ENCODE peak calls at places on chromosome 9, in eight cellular contexts. H is GM04503; W is fibroblast of the aortic adventitia; R is HuH-7; G is AG08395; I is HEK293T; K is stimulated activated CD8-positive, alpha-beta memory T cell treated with anti-CD3 and anti-CD28 coated beads, Interleukin-4, amount 100 ng/mL, for 24 hours; Z is GM03348. S is an unnamed sample.

GRCh38 chr9:114072181-114073140 is 5.6 kb downstream of the AMBP start:
- DNase-seq in H (peak), W (peak), R (no peak), G (no peak), I (no peak), K (no peak), Z (peak), S (no peak)

GRCh38 chr9:92535940-92536850 is at the start of gene ECM2:
- DNase-seq in H (peak), W (peak), R (no peak), G (peak), I (no peak), K (no peak), Z (peak), S (no peak)

GRCh38 chr9:15147471-15147870 is 159.5 kb downstream of the TTC39B start:
- DNase-seq in H (no peak), W (peak), R (no peak), G (no peak), I (no peak), K (no peak), Z (no peak), S (no peak)

GRCh38 chr9:87970602-87971001 is 3.7 kb downstream of the CDK20 start:
- DNase-seq in H (no peak), W (no peak), R (no peak), G (no peak), I (no peak), K (no peak), Z (no peak), S (no peak)

GRCh38 chr9:72537671-72538070 is 16.3 kb downstream of the TMC1 start:
- DNase-seq in H (no peak), W (no peak), R (no peak), G (no peak), I (no peak), K (no peak), Z (no peak), S (no peak)

GRCh38 chr9:127904518-127904887 is 5.1 kb upstream of the ST6GALNAC6 start:
- DNase-seq in H (no peak), W (no peak), R (no peak), G (no peak), I (no peak), K (no peak), Z (no peak), S (no peak)

GRCh38 chr9:86818636-86819035 is 128.7 kb downstream of the GAS1 start:
- DNase-seq in H (no peak), W (no peak), R (no peak), G (no peak), I (no peak), K (no peak), Z (no peak), S (no peak)

GRCh38 chr9:126375386-126375785 is 48.8 kb downstream of the MVB12B start:
- DNase-seq in H (no peak), W (no peak), R (no peak), G (no peak), I (no peak), K (no peak), Z (peak), S (no peak)

GRCh38 chr9:79184821-79185220 is 386.9 kb upstream of the TLE4 start:
- DNase-seq in H (no peak), W (peak), R (no peak), G (peak), I (no peak), K (no peak), Z (no peak), S (no peak)

GRCh38 chr9:137669261-137669672 is 50.5 kb downstream of the EHMT1 start:
- DNase-seq in H (no peak), W (no peak), R (no peak), G (no peak), I (no peak), K (no peak), Z (no peak), S (no peak)

GRCh38 chr9:33719581-33720374 is 75.6 kb upstream of the PRSS3 start:
- DNase-seq in H (no peak), W (no peak), R (peak), G (no peak), I (peak), K (peak), Z (peak), S (no peak)

GRCh38 chr9:129283705-129284606 is 105.9 kb upstream of the IER5L start:
- DNase-seq in H (no peak), W (no peak), R (peak), G (no peak), I (no peak), K (no peak), Z (peak), S (no peak)

GRCh38 chr9:12817702-12818101 is 42.9 kb downstream of the LURAP1L start:
- DNase-seq in H (no peak), W (peak), R (no peak), G (no peak), I (no peak), K (no peak), Z (no peak), S (peak)

GRCh38 chr9:6414291-6414690 is 1.3 kb downstream of the UHRF2 start:
- DNase-seq in H (peak), W (peak), R (no peak), G (peak), I (no peak), K (no peak), Z (peak), S (peak)

GRCh38 chr9:130467371-130467770 is 22.6 kb downstream of the ASS1 start:
- DNase-seq in H (no peak), W (no peak), R (no peak), G (no peak), I (no peak), K (no peak), Z (no peak), S (no peak)

GRCh38 chr9:136512651-136513066 is 29.8 kb upstream of the SEC16A start:
- DNase-seq in H (no peak), W (no peak), R (no peak), G (peak), I (peak), K (no peak), Z (peak), S (no peak)

GRCh38 chr9:91130796-91131318 is 230.9 kb downstream of the AUH start:
- DNase-seq in H (no peak), W (no peak), R (no peak), G (no peak), I (no peak), K (no peak), Z (no peak), S (no peak)

GRCh38 chr9:91805031-91805430 is 145.0 kb downstream of the ROR2 start:
- DNase-seq in H (no peak), W (no peak), R (no peak), G (no peak), I (no peak), K (no peak), Z (no peak), S (no peak)

GRCh38 chr9:97041898-97042297 is 3.0 kb upstream of the CTSV start:
- DNase-seq in H (no peak), W (no peak), R (no peak), G (no peak), I (no peak), K (no peak), Z (no peak), S (no peak)

GRCh38 chr9:70060883-70061507 is 17.3 kb downstream of the MAMDC2 start:
- DNase-seq in H (no peak), W (no peak), R (no peak), G (no peak), I (no peak), K (no peak), Z (no peak), S (no peak)